ENCODE peak calls at places on chromosomes 6 and 20, in four cellular contexts. P is A549, C is foreskin fibroblast, L is cardiac muscle cell. D is an unnamed sample.

GRCh38 chr6:168101201-168102092 is 22.4 kb upstream of the FRMD1 start:
- DNase-seq in L (peak), P (no peak), C (no peak), D (no peak)

GRCh38 chr6:93731306-93731705 is 311.9 kb upstream of the EPHA7 start:
- DNase-seq in L (no peak), C (no peak), P (no peak), D (no peak)

GRCh38 chr6:118370722-118371121 is 177.4 kb upstream of the PLN start:
- DNase-seq in L (peak), C (no peak), P (no peak), D (no peak)

GRCh38 chr20:53622247-53623114 is 28.8 kb upstream of the ZNF217 start:
- DNase-seq in L (no peak), C (no peak), P (peak), D (no peak)

GRCh38 chr20:51334609-51335008 is 207.9 kb downstream of the NFATC2 start:
- DNase-seq in L (no peak), P (no peak), C (no peak), D (no peak)

GRCh38 chr6:52233975-52234823 is 10.1 kb downstream of the IL17F start:
- DNase-seq in L (peak), C (peak), P (peak), D (peak)

GRCh38 chr6:134394141-134394648 is 76.3 kb upstream of the SGK1 start:
- DNase-seq in L (no peak), P (no peak), C (no peak), D (no peak)

GRCh38 chr6:170089937-170090335 is 200.9 kb downstream of the DLL1 start:
- DNase-seq in C (no peak), P (no peak), L (no peak), D (peak)

GRCh38 chr20:51910202-51911050 is 108.1 kb upstream of the SALL4 start:
- DNase-seq in C (no peak), P (peak), L (peak), D (no peak)

GRCh38 chr20:63163171-63163570 is 52.8 kb downstream of the YTHDF1 start:
- DNase-seq in C (no peak), P (no peak), L (no peak), D (no peak)

GRCh38 chr6:168415993-168416530 is 24.9 kb upstream of the SMOC2 start:
- DNase-seq in P (no peak), L (no peak), C (no peak), D (no peak)

GRCh38 chr20:49945701-49946477 is 9.7 kb downstream of the RNF114 start:
- DNase-seq in L (no peak), P (no peak), C (no peak), D (no peak)

GRCh38 chr20:48339147-48339985 is 488.4 kb downstream of the PREX1 start:
- DNase-seq in C (peak), P (no peak), L (no peak), D (peak)
- H3K4me3 ChIP-seq in C (no peak), P (no peak), L (no peak), D (no peak)

GRCh38 chr20:46458891-46459750 is 52.7 kb upstream of the ELMO2 start:
- DNase-seq in L (peak), P (no peak), C (peak), D (peak)
- H3K4me3 ChIP-seq in L (peak), P (no peak), C (no peak), D (no peak)

DNA sequence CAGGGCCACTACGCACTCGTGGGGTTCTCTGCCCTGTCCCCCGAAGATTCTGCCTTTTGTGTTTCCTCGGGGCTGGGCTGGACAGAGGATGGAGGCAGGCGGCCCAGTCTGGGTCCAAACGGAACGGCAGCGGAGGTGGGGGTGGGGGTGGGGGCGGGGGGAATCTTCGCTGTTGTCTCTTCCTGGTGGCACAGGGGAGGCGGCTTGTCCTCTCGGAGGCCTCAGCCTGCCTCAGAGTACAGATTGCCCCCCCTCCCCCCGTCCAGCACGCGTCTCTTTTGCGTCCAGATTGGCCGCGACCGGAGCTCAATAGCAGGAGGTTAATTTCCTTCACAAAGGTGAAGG is 1.4 kb upstream of the INSM1 start:
- DNase-seq in L (no peak), C (no peak), P (no peak), D (no peak)
- H3K4me3 ChIP-seq in L (no peak), C (no peak), P (no peak), D (peak)

DNA sequence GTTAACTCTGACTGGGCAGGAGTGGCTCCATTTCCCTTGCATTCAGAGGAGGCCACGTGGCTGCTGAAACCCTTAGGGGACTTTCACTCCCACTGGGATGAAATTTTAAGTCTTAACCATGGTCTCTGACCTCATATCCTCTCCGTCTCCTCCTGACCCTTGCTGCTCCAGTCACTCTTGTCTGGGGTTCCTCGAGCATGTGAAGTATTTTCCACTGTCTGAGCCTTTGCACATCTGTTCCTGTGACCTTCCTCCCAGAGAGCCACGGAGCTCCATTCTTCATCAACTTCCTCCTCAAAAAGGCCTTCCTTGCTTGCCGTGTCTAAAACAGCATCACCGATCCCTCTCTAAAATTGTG is 153.0 kb upstream of the UST start:
- DNase-seq in C (peak), L (no peak), P (no peak), D (no peak)
- H3K4me3 ChIP-seq in C (no peak), L (no peak), P (no peak), D (no peak)

DNA sequence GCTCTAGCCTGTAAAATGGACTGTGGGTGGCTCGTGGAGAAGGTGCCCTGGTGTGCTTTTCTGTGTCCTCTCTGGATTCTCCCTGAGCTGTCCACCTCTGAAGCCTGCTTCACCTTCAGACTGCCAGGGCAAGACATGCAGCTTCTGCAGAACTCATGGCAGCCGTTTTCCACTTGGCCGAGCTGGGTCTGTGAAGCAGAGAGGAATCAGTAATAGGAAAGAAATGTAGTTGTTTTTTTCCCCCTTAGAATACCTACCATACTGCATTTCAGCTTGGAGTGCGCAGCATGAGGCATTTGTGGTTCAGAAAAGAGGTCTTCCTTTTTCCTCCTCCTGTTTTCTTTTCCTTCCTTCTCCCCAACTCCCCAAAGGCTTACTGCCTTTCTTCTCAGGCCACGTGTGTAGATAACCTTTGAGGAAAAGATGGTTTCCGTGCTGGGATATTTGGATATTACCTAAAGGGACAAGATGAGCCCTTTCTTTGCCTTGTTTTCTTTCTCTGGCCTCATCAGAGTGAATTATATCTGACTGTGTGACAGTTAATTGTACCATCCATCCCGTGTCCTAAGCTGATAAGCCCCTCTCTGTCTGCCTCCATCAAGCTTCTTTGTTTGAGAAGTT is 39.4 kb downstream of the RREB1 start:
- DNase-seq in L (no peak), C (no peak), P (no peak), D (no peak)
- H3K4me3 ChIP-seq in L (no peak), C (no peak), P (no peak), D (no peak)